ENCODE peak calls at places on chromosome 7, in six cellular contexts. One of them, this sample, is unnamed.

GRCh38 chr7:25731881-25732240 is 420.1 kb upstream of the NFE2L3 start:
- DNase-seq in mesenchymal stem cell: no peak
- DNase-seq in H1: no peak
- DNase-seq in IMR-90: no peak
- DNase-seq in neuronal stem cell: no peak
- DNase-seq in H9: no peak
- DNase-seq in this sample: no peak

GRCh38 chr7:18976715-18977466 is 140.5 kb downstream of the TWIST1 start:
- DNase-seq in mesenchymal stem cell: no peak
- DNase-seq in H1: no peak
- DNase-seq in IMR-90: no peak
- DNase-seq in neuronal stem cell: no peak
- DNase-seq in H9: no peak
- DNase-seq in this sample: no peak

GRCh38 chr7:3043544-3044395 is at the start of gene CARD11:
- DNase-seq in mesenchymal stem cell: no peak
- DNase-seq in H1: no peak
- DNase-seq in IMR-90: no peak
- DNase-seq in neuronal stem cell: no peak
- DNase-seq in H9: peak; percentile 49
- DNase-seq in this sample: peak; percentile 87

GRCh38 chr7:30170460-30171197 is 35.8 kb downstream of the MTURN start:
- DNase-seq in mesenchymal stem cell: no peak
- DNase-seq in H1: no peak
- DNase-seq in IMR-90: no peak
- DNase-seq in neuronal stem cell: no peak
- DNase-seq in H9: no peak
- DNase-seq in this sample: no peak

GRCh38 chr7:142440219-142441073 is 182.6 kb upstream of the PRSS58 start:
- DNase-seq in mesenchymal stem cell: peak; percentile 81
- DNase-seq in H1: no peak
- DNase-seq in IMR-90: peak; percentile 85
- DNase-seq in neuronal stem cell: no peak
- DNase-seq in H9: no peak
- DNase-seq in this sample: peak; percentile 93

GRCh38 chr7:28296571-28297483 is 115.5 kb upstream of the CREB5 start:
- DNase-seq in mesenchymal stem cell: peak; percentile 22
- DNase-seq in H1: peak; percentile 43
- DNase-seq in IMR-90: peak; percentile 56
- DNase-seq in neuronal stem cell: peak; percentile 20
- DNase-seq in H9: peak; percentile 68
- DNase-seq in this sample: peak; percentile 82

GRCh38 chr7:142568430-142569097 is 180.7 kb upstream of the PRSS1 start:
- DNase-seq in mesenchymal stem cell: peak; percentile 85
- DNase-seq in H1: no peak
- DNase-seq in IMR-90: peak; percentile 93
- DNase-seq in neuronal stem cell: no peak
- DNase-seq in H9: no peak
- DNase-seq in this sample: no peak

GRCh38 chr7:120876922-120877321 is 19.0 kb upstream of the TSPAN12 start:
- DNase-seq in mesenchymal stem cell: no peak
- DNase-seq in H1: no peak
- DNase-seq in IMR-90: no peak
- DNase-seq in neuronal stem cell: no peak
- DNase-seq in H9: no peak
- DNase-seq in this sample: no peak

GRCh38 chr7:16753932-16754571 is 497 bp downstream of the TSPAN13 start:
- DNase-seq in mesenchymal stem cell: peak; percentile 56
- DNase-seq in H1: no peak
- DNase-seq in IMR-90: peak; percentile 10
- DNase-seq in neuronal stem cell: peak; percentile 69
- DNase-seq in H9: peak; percentile 71
- DNase-seq in this sample: peak; percentile 73

DNA sequence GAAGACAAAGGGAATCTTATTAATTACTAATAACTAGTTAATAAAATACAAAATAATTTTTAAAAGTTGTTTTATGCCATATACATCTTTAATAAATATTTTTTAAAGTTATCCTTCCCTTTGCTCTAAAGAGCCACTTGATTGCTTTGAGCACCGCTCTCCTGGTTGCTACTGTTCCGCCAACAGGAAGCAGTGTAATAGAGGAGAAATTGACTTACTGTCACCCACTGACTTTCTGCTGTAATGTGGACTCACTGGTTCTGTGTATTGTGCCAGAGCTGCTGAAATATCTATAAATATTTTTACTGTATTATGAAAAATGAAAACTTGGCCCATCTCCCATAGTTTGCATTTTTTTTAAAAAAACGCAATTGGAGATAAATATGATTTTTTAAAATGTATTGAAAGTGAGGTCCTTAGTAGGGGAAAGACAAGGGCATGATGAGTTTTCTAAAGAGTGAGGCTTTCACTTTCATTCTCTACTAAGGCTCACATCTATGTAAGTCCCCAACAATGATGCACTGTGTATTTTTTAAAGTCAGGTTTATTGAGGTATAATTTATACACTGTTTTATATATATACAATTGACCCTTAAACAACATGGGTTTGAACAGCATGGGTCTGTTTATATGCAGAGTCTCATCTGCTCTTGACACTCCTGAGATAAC is 100.5 kb downstream of the NPY start:
- DNase-seq in mesenchymal stem cell: no peak
- DNase-seq in H1: no peak
- DNase-seq in IMR-90: no peak
- DNase-seq in neuronal stem cell: no peak
- DNase-seq in H9: no peak
- DNase-seq in this sample: no peak
- H3K4me2 ChIP-seq in mesenchymal stem cell: no peak overlapping the region
- H3K4me2 ChIP-seq in H1: no peak overlapping the region
- H3K4me2 ChIP-seq in IMR-90: no peak overlapping the region
- H3K4me2 ChIP-seq in neuronal stem cell: no peak overlapping the region
- H3K4me2 ChIP-seq in H9: no peak overlapping the region
- H3K4me2 ChIP-seq in this sample: no peak overlapping the region

GRCh38 chr7:95420996-95421846 is 13.6 kb downstream of the PON2 start:
- DNase-seq in mesenchymal stem cell: peak; percentile 70
- DNase-seq in H1: no peak
- DNase-seq in IMR-90: peak; percentile 79
- DNase-seq in neuronal stem cell: no peak
- DNase-seq in H9: no peak
- DNase-seq in this sample: no peak
- H2BK5ac ChIP-seq in mesenchymal stem cell: peak overlapping the region; percentile 35
- H2BK5ac ChIP-seq in H1: no peak overlapping the region
- H2BK5ac ChIP-seq in IMR-90: no peak overlapping the region
- H2BK5ac ChIP-seq in neuronal stem cell: no peak overlapping the region
- H2BK5ac ChIP-seq in H9: no peak overlapping the region
- H2BK5ac ChIP-seq in this sample: no peak overlapping the region

GRCh38 chr7:129452589-129453231 is 18.5 kb downstream of the STRIP2 start:
- DNase-seq in mesenchymal stem cell: no peak
- DNase-seq in H1: no peak
- DNase-seq in IMR-90: no peak
- DNase-seq in neuronal stem cell: no peak
- DNase-seq in H9: no peak
- DNase-seq in this sample: no peak

GRCh38 chr7:129450295-129450694 is 16.1 kb downstream of the STRIP2 start:
- DNase-seq in mesenchymal stem cell: no peak
- DNase-seq in H1: no peak
- DNase-seq in IMR-90: no peak
- DNase-seq in neuronal stem cell: no peak
- DNase-seq in H9: no peak
- DNase-seq in this sample: no peak

GRCh38 chr7:129456421-129456820 is 22.2 kb downstream of the STRIP2 start:
- DNase-seq in mesenchymal stem cell: no peak
- DNase-seq in H1: no peak
- DNase-seq in IMR-90: no peak
- DNase-seq in neuronal stem cell: no peak
- DNase-seq in H9: no peak
- DNase-seq in this sample: no peak

GRCh38 chr7:129454249-129454551 is 20.0 kb downstream of the STRIP2 start:
- DNase-seq in mesenchymal stem cell: no peak
- DNase-seq in H1: no peak
- DNase-seq in IMR-90: no peak
- DNase-seq in neuronal stem cell: no peak
- DNase-seq in H9: peak; percentile 28
- DNase-seq in this sample: peak; percentile 94

GRCh38 chr7:129453510-129454248 is 19.4 kb downstream of the STRIP2 start:
- DNase-seq in mesenchymal stem cell: no peak
- DNase-seq in H1: no peak
- DNase-seq in IMR-90: no peak
- DNase-seq in neuronal stem cell: no peak
- DNase-seq in H9: no peak
- DNase-seq in this sample: no peak
- H3K4ac ChIP-seq in mesenchymal stem cell: no peak overlapping the region
- H3K4ac ChIP-seq in H1: no peak overlapping the region
- H3K4ac ChIP-seq in IMR-90: no peak overlapping the region
- H3K4ac ChIP-seq in neuronal stem cell: no peak overlapping the region
- H3K4ac ChIP-seq in H9: no peak overlapping the region
- H3K4ac ChIP-seq in this sample: no peak overlapping the region

DNA sequence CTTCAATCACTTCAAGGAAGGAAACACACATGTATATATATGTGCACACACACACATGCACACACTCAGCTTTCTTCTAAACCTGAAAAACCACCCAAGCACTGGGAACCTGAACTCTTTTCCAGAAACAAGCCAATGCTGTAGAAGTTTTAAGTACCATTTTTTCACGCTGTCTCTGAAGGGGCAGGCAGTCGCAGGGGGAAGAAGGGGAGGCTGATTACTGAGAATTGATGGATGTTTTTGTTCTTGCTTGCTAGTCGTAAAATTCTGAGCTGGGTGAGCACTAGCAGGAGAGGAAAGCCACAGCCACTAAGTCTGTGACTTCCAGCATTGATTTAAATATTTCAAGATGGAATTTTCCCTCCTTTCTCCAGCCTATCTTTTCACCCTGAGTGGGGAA is 391.8 kb downstream of the CALN1 start:
- DNase-seq in mesenchymal stem cell: no peak
- DNase-seq in H1: no peak
- DNase-seq in IMR-90: no peak
- DNase-seq in neuronal stem cell: no peak
- DNase-seq in H9: no peak
- DNase-seq in this sample: no peak
- H3K4me2 ChIP-seq in mesenchymal stem cell: no peak overlapping the region
- H3K4me2 ChIP-seq in H1: no peak overlapping the region
- H3K4me2 ChIP-seq in IMR-90: no peak overlapping the region
- H3K4me2 ChIP-seq in neuronal stem cell: no peak overlapping the region
- H3K4me2 ChIP-seq in H9: no peak overlapping the region
- H3K4me2 ChIP-seq in this sample: no peak overlapping the region

GRCh38 chr7:98879198-98879988 is 1.1 kb downstream of the TRRAP start:
- DNase-seq in mesenchymal stem cell: peak; percentile 41
- DNase-seq in H1: no peak
- DNase-seq in IMR-90: peak; percentile 17
- DNase-seq in neuronal stem cell: no peak
- DNase-seq in H9: peak; percentile 49
- DNase-seq in this sample: peak; percentile 74

GRCh38 chr7:98877146-98877545 is 1.2 kb upstream of the TRRAP start:
- DNase-seq in mesenchymal stem cell: no peak
- DNase-seq in H1: no peak
- DNase-seq in IMR-90: no peak
- DNase-seq in neuronal stem cell: no peak
- DNase-seq in H9: no peak
- DNase-seq in this sample: no peak

GRCh38 chr7:98879989-98880337 is 1.6 kb downstream of the TRRAP start:
- DNase-seq in mesenchymal stem cell: no peak
- DNase-seq in H1: no peak
- DNase-seq in IMR-90: no peak
- DNase-seq in neuronal stem cell: no peak
- DNase-seq in H9: no peak
- DNase-seq in this sample: no peak

GRCh38 chr7:98877692-98878364 is 504 bp upstream of the TRRAP start:
- DNase-seq in mesenchymal stem cell: no peak
- DNase-seq in H1: no peak
- DNase-seq in IMR-90: no peak
- DNase-seq in neuronal stem cell: no peak
- DNase-seq in H9: no peak
- DNase-seq in this sample: peak; percentile 34

GRCh38 chr7:98878365-98879197 is at the start of gene TRRAP:
- DNase-seq in mesenchymal stem cell: peak; percentile 68
- DNase-seq in H1: no peak
- DNase-seq in IMR-90: peak; percentile 62
- DNase-seq in neuronal stem cell: peak; percentile 72
- DNase-seq in H9: peak; percentile 75
- DNase-seq in this sample: peak; percentile 81
- H2BK5ac ChIP-seq in mesenchymal stem cell: peak within 1 kb of the TSS; percentile 87
- H2BK5ac ChIP-seq in H1: peak within 1 kb of the TSS; percentile 71
- H2BK5ac ChIP-seq in IMR-90: peak within 1 kb of the TSS; percentile 87
- H2BK5ac ChIP-seq in neuronal stem cell: peak within 1 kb of the TSS; percentile 93
- H2BK5ac ChIP-seq in H9: no peak within 1 kb of the TSS
- H2BK5ac ChIP-seq in this sample: peak within 1 kb of the TSS; percentile 45

GRCh38 chr7:117217636-117218035 is 105.2 kb downstream of the WNT2 start:
- DNase-seq in mesenchymal stem cell: no peak
- DNase-seq in H1: no peak
- DNase-seq in IMR-90: peak; percentile 82
- DNase-seq in neuronal stem cell: no peak
- DNase-seq in H9: no peak
- DNase-seq in this sample: no peak

GRCh38 chr7:117218700-117219099 is 104.2 kb downstream of the WNT2 start:
- DNase-seq in mesenchymal stem cell: no peak
- DNase-seq in H1: no peak
- DNase-seq in IMR-90: no peak
- DNase-seq in neuronal stem cell: no peak
- DNase-seq in H9: no peak
- DNase-seq in this sample: no peak

GRCh38 chr7:117217121-117217520 is 105.7 kb downstream of the WNT2 start:
- DNase-seq in mesenchymal stem cell: no peak
- DNase-seq in H1: no peak
- DNase-seq in IMR-90: no peak
- DNase-seq in neuronal stem cell: no peak
- DNase-seq in H9: no peak
- DNase-seq in this sample: no peak

GRCh38 chr7:117216436-117217069 is 106.3 kb downstream of the WNT2 start:
- DNase-seq in mesenchymal stem cell: no peak
- DNase-seq in H1: no peak
- DNase-seq in IMR-90: no peak
- DNase-seq in neuronal stem cell: no peak
- DNase-seq in H9: no peak
- DNase-seq in this sample: no peak

DNA sequence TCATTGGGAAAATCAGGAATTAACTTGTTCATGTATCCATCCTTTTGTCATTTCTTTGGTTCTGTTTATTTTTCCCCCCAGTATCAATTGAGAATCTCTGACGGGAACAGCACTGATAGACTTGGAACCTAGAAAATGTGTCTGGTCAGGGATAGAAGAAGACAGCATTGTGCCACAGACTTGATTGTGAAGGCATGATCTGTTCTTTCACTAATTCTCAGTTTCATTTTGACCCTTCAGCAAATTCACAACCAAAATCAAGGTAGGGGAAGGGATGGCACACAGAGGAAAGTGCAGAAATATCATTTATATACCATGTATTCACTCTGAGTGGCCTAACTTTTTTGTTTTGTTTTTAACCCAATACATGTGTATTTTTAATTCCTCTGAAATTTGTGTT is 106.8 kb downstream of the WNT2 start:
- DNase-seq in mesenchymal stem cell: no peak
- DNase-seq in H1: no peak
- DNase-seq in IMR-90: no peak
- DNase-seq in neuronal stem cell: no peak
- DNase-seq in H9: no peak
- DNase-seq in this sample: no peak
- H3K4ac ChIP-seq in mesenchymal stem cell: no peak overlapping the region
- H3K4ac ChIP-seq in H1: no peak overlapping the region
- H3K4ac ChIP-seq in IMR-90: peak overlapping the region; percentile 87
- H3K4ac ChIP-seq in neuronal stem cell: no peak overlapping the region
- H3K4ac ChIP-seq in H9: no peak overlapping the region
- H3K4ac ChIP-seq in this sample: no peak overlapping the region

This sample was measured in mesendoderm.